ENCODE peak calls at places on chromosomes 12 and 14, in nine cellular contexts. One of them, this sample, is unnamed.

GRCh38 chr12:115680967-115681366 is 596.5 kb downstream of the MED13L start:
- DNase-seq in CD4-positive, alpha-beta T cell: no peak
- DNase-seq in nucleus accumbens: no peak
- DNase-seq in fibroblast of pulmonary artery: no peak
- DNase-seq in progenitor cell of endocrine pancreas: no peak
- DNase-seq in KBM-7: no peak
- DNase-seq in lower leg skin: no peak
- DNase-seq in mesenchymal stem cell: no peak
- DNase-seq in LoVo: no peak
- DNase-seq in this sample: no peak

GRCh38 chr12:45989277-45989856 is 1.0 kb downstream of the SCAF11 start:
- DNase-seq in CD4-positive, alpha-beta T cell: no peak
- DNase-seq in nucleus accumbens: no peak
- DNase-seq in fibroblast of pulmonary artery: peak; percentile 41
- DNase-seq in progenitor cell of endocrine pancreas: no peak
- DNase-seq in KBM-7: no peak
- DNase-seq in lower leg skin: no peak
- DNase-seq in mesenchymal stem cell: no peak
- DNase-seq in LoVo: no peak
- DNase-seq in this sample: no peak

GRCh38 chr14:104424406-104425072 is 155.0 kb upstream of the C14orf180 start:
- DNase-seq in CD4-positive, alpha-beta T cell: no peak
- DNase-seq in nucleus accumbens: peak; percentile 72
- DNase-seq in fibroblast of pulmonary artery: no peak
- DNase-seq in progenitor cell of endocrine pancreas: no peak
- DNase-seq in KBM-7: no peak
- DNase-seq in lower leg skin: no peak
- DNase-seq in mesenchymal stem cell: no peak
- DNase-seq in LoVo: no peak
- DNase-seq in this sample: no peak

GRCh38 chr14:78997811-78998210 is 827.6 kb downstream of the NRXN3 start:
- DNase-seq in CD4-positive, alpha-beta T cell: no peak
- DNase-seq in nucleus accumbens: peak; percentile 0
- DNase-seq in fibroblast of pulmonary artery: peak; percentile 76
- DNase-seq in progenitor cell of endocrine pancreas: no peak
- DNase-seq in KBM-7: no peak
- DNase-seq in lower leg skin: no peak
- DNase-seq in mesenchymal stem cell: peak; percentile 25
- DNase-seq in LoVo: no peak
- DNase-seq in this sample: peak; percentile 65

GRCh38 chr14:51035611-51036192 is 59.2 kb downstream of the TRIM9 start:
- DNase-seq in CD4-positive, alpha-beta T cell: no peak
- DNase-seq in nucleus accumbens: no peak
- DNase-seq in fibroblast of pulmonary artery: no peak
- DNase-seq in progenitor cell of endocrine pancreas: no peak
- DNase-seq in KBM-7: no peak
- DNase-seq in lower leg skin: no peak
- DNase-seq in mesenchymal stem cell: peak; percentile 11
- DNase-seq in LoVo: no peak
- DNase-seq in this sample: no peak

GRCh38 chr14:74085047-74085637 is 386 bp downstream of the LIN52 start:
- DNase-seq in CD4-positive, alpha-beta T cell: peak; percentile 0
- DNase-seq in nucleus accumbens: no peak
- DNase-seq in fibroblast of pulmonary artery: peak; percentile 18
- DNase-seq in progenitor cell of endocrine pancreas: peak; percentile 14
- DNase-seq in KBM-7: peak; percentile 50
- DNase-seq in lower leg skin: peak; percentile 15
- DNase-seq in mesenchymal stem cell: peak; percentile 67
- DNase-seq in LoVo: no peak
- DNase-seq in this sample: peak; percentile 57

GRCh38 chr12:126772171-126772864 is 1494.7 kb upstream of the TMEM132C start:
- DNase-seq in CD4-positive, alpha-beta T cell: peak; percentile 5
- DNase-seq in nucleus accumbens: no peak
- DNase-seq in fibroblast of pulmonary artery: peak; percentile 27
- DNase-seq in progenitor cell of endocrine pancreas: no peak
- DNase-seq in KBM-7: peak; percentile 3
- DNase-seq in lower leg skin: no peak
- DNase-seq in mesenchymal stem cell: no peak
- DNase-seq in LoVo: peak; percentile 92
- DNase-seq in this sample: peak; percentile 58

GRCh38 chr12:120940799-120941198 is 36.6 kb upstream of the SPPL3 start:
- DNase-seq in CD4-positive, alpha-beta T cell: no peak
- DNase-seq in nucleus accumbens: no peak
- DNase-seq in fibroblast of pulmonary artery: peak; percentile 7
- DNase-seq in progenitor cell of endocrine pancreas: no peak
- DNase-seq in KBM-7: peak; percentile 54
- DNase-seq in lower leg skin: no peak
- DNase-seq in mesenchymal stem cell: peak; percentile 70
- DNase-seq in LoVo: no peak
- DNase-seq in this sample: peak; percentile 73

GRCh38 chr12:57756406-57757341 is 1.8 kb downstream of the MARCHF9 start:
- DNase-seq in CD4-positive, alpha-beta T cell: peak; percentile 60
- DNase-seq in nucleus accumbens: peak; percentile 25
- DNase-seq in fibroblast of pulmonary artery: peak; percentile 40
- DNase-seq in progenitor cell of endocrine pancreas: no peak
- DNase-seq in KBM-7: peak; percentile 79
- DNase-seq in lower leg skin: no peak
- DNase-seq in mesenchymal stem cell: peak; percentile 68
- DNase-seq in LoVo: no peak
- DNase-seq in this sample: no peak

GRCh38 chr12:117189725-117190209 is 503 bp downstream of the FBXO21 start:
- DNase-seq in CD4-positive, alpha-beta T cell: peak; percentile 12
- DNase-seq in nucleus accumbens: peak; percentile 46
- DNase-seq in fibroblast of pulmonary artery: peak; percentile 27
- DNase-seq in progenitor cell of endocrine pancreas: peak; percentile 34
- DNase-seq in KBM-7: peak; percentile 60
- DNase-seq in lower leg skin: no peak
- DNase-seq in mesenchymal stem cell: peak; percentile 52
- DNase-seq in LoVo: no peak
- DNase-seq in this sample: peak; percentile 48

GRCh38 chr12:53737951-53738833 is 10.9 kb upstream of the CALCOCO1 start:
- DNase-seq in CD4-positive, alpha-beta T cell: peak; percentile 52
- DNase-seq in nucleus accumbens: no peak
- DNase-seq in fibroblast of pulmonary artery: no peak
- DNase-seq in progenitor cell of endocrine pancreas: peak; percentile 52
- DNase-seq in KBM-7: no peak
- DNase-seq in lower leg skin: no peak
- DNase-seq in mesenchymal stem cell: no peak
- DNase-seq in LoVo: no peak
- DNase-seq in this sample: no peak

GRCh38 chr12:38711055-38711454 is 194.3 kb downstream of the CPNE8 start:
- DNase-seq in CD4-positive, alpha-beta T cell: no peak
- DNase-seq in nucleus accumbens: no peak
- DNase-seq in fibroblast of pulmonary artery: peak; percentile 20
- DNase-seq in progenitor cell of endocrine pancreas: no peak
- DNase-seq in KBM-7: no peak
- DNase-seq in lower leg skin: no peak
- DNase-seq in mesenchymal stem cell: peak; percentile 3
- DNase-seq in LoVo: no peak
- DNase-seq in this sample: no peak

GRCh38 chr12:65663648-65664047 is 160.6 kb upstream of the HMGA2 start:
- DNase-seq in CD4-positive, alpha-beta T cell: no peak
- DNase-seq in nucleus accumbens: no peak
- DNase-seq in fibroblast of pulmonary artery: no peak
- DNase-seq in progenitor cell of endocrine pancreas: no peak
- DNase-seq in KBM-7: no peak
- DNase-seq in lower leg skin: no peak
- DNase-seq in mesenchymal stem cell: peak; percentile 36
- DNase-seq in LoVo: no peak
- DNase-seq in this sample: peak; percentile 46

GRCh38 chr12:96882862-96883261 is 24.2 kb upstream of the NEDD1 start:
- DNase-seq in CD4-positive, alpha-beta T cell: no peak
- DNase-seq in nucleus accumbens: no peak
- DNase-seq in fibroblast of pulmonary artery: peak; percentile 73
- DNase-seq in progenitor cell of endocrine pancreas: no peak
- DNase-seq in KBM-7: no peak
- DNase-seq in lower leg skin: no peak
- DNase-seq in mesenchymal stem cell: peak; percentile 36
- DNase-seq in LoVo: no peak
- DNase-seq in this sample: peak; percentile 86

GRCh38 chr14:73722581-73722980 is 8.4 kb upstream of the PNMA1 start:
- DNase-seq in CD4-positive, alpha-beta T cell: no peak
- DNase-seq in nucleus accumbens: no peak
- DNase-seq in fibroblast of pulmonary artery: no peak
- DNase-seq in progenitor cell of endocrine pancreas: no peak
- DNase-seq in KBM-7: no peak
- DNase-seq in lower leg skin: no peak
- DNase-seq in mesenchymal stem cell: no peak
- DNase-seq in LoVo: no peak
- DNase-seq in this sample: no peak

GRCh38 chr12:4588916-4589315 is 26.9 kb downstream of the DYRK4 start:
- DNase-seq in CD4-positive, alpha-beta T cell: no peak
- DNase-seq in nucleus accumbens: no peak
- DNase-seq in fibroblast of pulmonary artery: no peak
- DNase-seq in progenitor cell of endocrine pancreas: no peak
- DNase-seq in KBM-7: no peak
- DNase-seq in lower leg skin: no peak
- DNase-seq in mesenchymal stem cell: no peak
- DNase-seq in LoVo: no peak
- DNase-seq in this sample: no peak

GRCh38 chr12:49548822-49549648 is 10.2 kb downstream of the KCNH3 start:
- DNase-seq in CD4-positive, alpha-beta T cell: no peak
- DNase-seq in nucleus accumbens: peak; percentile 53
- DNase-seq in fibroblast of pulmonary artery: no peak
- DNase-seq in progenitor cell of endocrine pancreas: no peak
- DNase-seq in KBM-7: no peak
- DNase-seq in lower leg skin: no peak
- DNase-seq in mesenchymal stem cell: peak; percentile 32
- DNase-seq in LoVo: no peak
- DNase-seq in this sample: peak; percentile 21

GRCh38 chr12:62785941-62786559 is 148.9 kb downstream of the PPM1H start:
- DNase-seq in CD4-positive, alpha-beta T cell: no peak
- DNase-seq in nucleus accumbens: no peak
- DNase-seq in fibroblast of pulmonary artery: peak; percentile 95
- DNase-seq in progenitor cell of endocrine pancreas: no peak
- DNase-seq in KBM-7: peak; percentile 62
- DNase-seq in lower leg skin: no peak
- DNase-seq in mesenchymal stem cell: peak; percentile 85
- DNase-seq in LoVo: peak; percentile 90
- DNase-seq in this sample: peak; percentile 94

GRCh38 chr12:62813031-62813829 is 121.7 kb downstream of the PPM1H start:
- DNase-seq in CD4-positive, alpha-beta T cell: no peak
- DNase-seq in nucleus accumbens: peak; percentile 73
- DNase-seq in fibroblast of pulmonary artery: peak; percentile 81
- DNase-seq in progenitor cell of endocrine pancreas: no peak
- DNase-seq in KBM-7: peak; percentile 72
- DNase-seq in lower leg skin: peak; percentile 43
- DNase-seq in mesenchymal stem cell: peak; percentile 65
- DNase-seq in LoVo: peak; percentile 47
- DNase-seq in this sample: peak; percentile 76

GRCh38 chr14:31018057-31018645 is 7.3 kb upstream of the AP4S1 start:
- DNase-seq in CD4-positive, alpha-beta T cell: no peak
- DNase-seq in nucleus accumbens: no peak
- DNase-seq in fibroblast of pulmonary artery: no peak
- DNase-seq in progenitor cell of endocrine pancreas: no peak
- DNase-seq in KBM-7: no peak
- DNase-seq in lower leg skin: no peak
- DNase-seq in mesenchymal stem cell: no peak
- DNase-seq in LoVo: no peak
- DNase-seq in this sample: no peak

GRCh38 chr14:80208426-80208950 is 2.8 kb downstream of the DIO2 start:
- DNase-seq in CD4-positive, alpha-beta T cell: no peak
- DNase-seq in nucleus accumbens: no peak
- DNase-seq in fibroblast of pulmonary artery: no peak
- DNase-seq in progenitor cell of endocrine pancreas: no peak
- DNase-seq in KBM-7: no peak
- DNase-seq in lower leg skin: peak; percentile 18
- DNase-seq in mesenchymal stem cell: no peak
- DNase-seq in LoVo: no peak
- DNase-seq in this sample: no peak

GRCh38 chr12:116037941-116038837 is 239.3 kb downstream of the MED13L start:
- DNase-seq in CD4-positive, alpha-beta T cell: no peak
- DNase-seq in nucleus accumbens: no peak
- DNase-seq in fibroblast of pulmonary artery: peak; percentile 33
- DNase-seq in progenitor cell of endocrine pancreas: no peak
- DNase-seq in KBM-7: no peak
- DNase-seq in lower leg skin: no peak
- DNase-seq in mesenchymal stem cell: peak; percentile 46
- DNase-seq in LoVo: peak; percentile 74
- DNase-seq in this sample: peak; percentile 87

GRCh38 chr12:21788089-21788983 is 13.8 kb upstream of the KCNJ8 start:
- DNase-seq in CD4-positive, alpha-beta T cell: no peak
- DNase-seq in nucleus accumbens: no peak
- DNase-seq in fibroblast of pulmonary artery: no peak
- DNase-seq in progenitor cell of endocrine pancreas: no peak
- DNase-seq in KBM-7: no peak
- DNase-seq in lower leg skin: no peak
- DNase-seq in mesenchymal stem cell: no peak
- DNase-seq in LoVo: no peak
- DNase-seq in this sample: no peak

GRCh38 chr12:45730842-45731336 is 1.4 kb downstream of the ARID2 start:
- DNase-seq in CD4-positive, alpha-beta T cell: no peak
- DNase-seq in nucleus accumbens: no peak
- DNase-seq in fibroblast of pulmonary artery: peak; percentile 32
- DNase-seq in progenitor cell of endocrine pancreas: no peak
- DNase-seq in KBM-7: no peak
- DNase-seq in lower leg skin: no peak
- DNase-seq in mesenchymal stem cell: no peak
- DNase-seq in LoVo: no peak
- DNase-seq in this sample: peak; percentile 20

GRCh38 chr12:73210574-73211204 is 938.5 kb downstream of the TRHDE start:
- DNase-seq in CD4-positive, alpha-beta T cell: no peak
- DNase-seq in nucleus accumbens: no peak
- DNase-seq in fibroblast of pulmonary artery: no peak
- DNase-seq in progenitor cell of endocrine pancreas: no peak
- DNase-seq in KBM-7: no peak
- DNase-seq in lower leg skin: no peak
- DNase-seq in mesenchymal stem cell: no peak
- DNase-seq in LoVo: no peak
- DNase-seq in this sample: no peak

GRCh38 chr12:83016226-83016835 is 329.6 kb downstream of the TMTC2 start:
- DNase-seq in CD4-positive, alpha-beta T cell: no peak
- DNase-seq in nucleus accumbens: no peak
- DNase-seq in fibroblast of pulmonary artery: peak; percentile 85
- DNase-seq in progenitor cell of endocrine pancreas: no peak
- DNase-seq in KBM-7: no peak
- DNase-seq in lower leg skin: no peak
- DNase-seq in mesenchymal stem cell: peak; percentile 36
- DNase-seq in LoVo: peak; percentile 43
- DNase-seq in this sample: peak; percentile 79

GRCh38 chr12:50200507-50201273 is 33.5 kb upstream of the CERS5 start:
- DNase-seq in CD4-positive, alpha-beta T cell: no peak
- DNase-seq in nucleus accumbens: no peak
- DNase-seq in fibroblast of pulmonary artery: peak; percentile 59
- DNase-seq in progenitor cell of endocrine pancreas: no peak
- DNase-seq in KBM-7: no peak
- DNase-seq in lower leg skin: no peak
- DNase-seq in mesenchymal stem cell: peak; percentile 50
- DNase-seq in LoVo: no peak
- DNase-seq in this sample: peak; percentile 97

GRCh38 chr14:52951730-52952481 is 1.1 kb upstream of the FERMT2 start:
- DNase-seq in CD4-positive, alpha-beta T cell: no peak
- DNase-seq in nucleus accumbens: peak; percentile 65
- DNase-seq in fibroblast of pulmonary artery: peak; percentile 87
- DNase-seq in progenitor cell of endocrine pancreas: no peak
- DNase-seq in KBM-7: peak; percentile 9
- DNase-seq in lower leg skin: peak; percentile 32
- DNase-seq in mesenchymal stem cell: peak; percentile 87
- DNase-seq in LoVo: peak; percentile 74
- DNase-seq in this sample: peak; percentile 88

GRCh38 chr12:52022841-52023181 is 16.1 kb downstream of the TAMALIN start:
- DNase-seq in CD4-positive, alpha-beta T cell: no peak
- DNase-seq in nucleus accumbens: no peak
- DNase-seq in fibroblast of pulmonary artery: no peak
- DNase-seq in progenitor cell of endocrine pancreas: no peak
- DNase-seq in KBM-7: no peak
- DNase-seq in lower leg skin: no peak
- DNase-seq in mesenchymal stem cell: no peak
- DNase-seq in LoVo: peak; percentile 41
- DNase-seq in this sample: no peak

GRCh38 chr14:44798386-44799242 is 163.1 kb downstream of the KLHL28 start:
- DNase-seq in CD4-positive, alpha-beta T cell: no peak
- DNase-seq in nucleus accumbens: no peak
- DNase-seq in fibroblast of pulmonary artery: no peak
- DNase-seq in progenitor cell of endocrine pancreas: no peak
- DNase-seq in KBM-7: no peak
- DNase-seq in lower leg skin: no peak
- DNase-seq in mesenchymal stem cell: no peak
- DNase-seq in LoVo: no peak
- DNase-seq in this sample: no peak

GRCh38 chr14:69716483-69717187 is 50.3 kb upstream of the SRSF5 start:
- DNase-seq in CD4-positive, alpha-beta T cell: no peak
- DNase-seq in nucleus accumbens: no peak
- DNase-seq in fibroblast of pulmonary artery: peak; percentile 98
- DNase-seq in progenitor cell of endocrine pancreas: no peak
- DNase-seq in KBM-7: peak; percentile 45
- DNase-seq in lower leg skin: no peak
- DNase-seq in mesenchymal stem cell: peak; percentile 91
- DNase-seq in LoVo: peak; percentile 16
- DNase-seq in this sample: peak; percentile 80

This sample was measured in EH.